ENCODE peak calls at places on chromosomes 13 and 19, in six cellular contexts. T is neural progenitor cell, R is endothelial cell of umbilical vein, H is PC-9, V is OCI-LY7, P is mammary epithelial cell. O is an unnamed sample.
A peak's percentile ranks its signal among the peaks of the same experiment; 100 is the strongest.

GRCh38 chr19:3097442-3097871 is 3.3 kb downstream of the GNA11 start:
- DNase-seq in V (no peak), R (no peak), H (no peak), P (peak; percentile 25), T (no peak), O (no peak)

GRCh38 chr13:58804832-58805231 is 1173.3 kb downstream of the PCDH17 start:
- DNase-seq in H (no peak), T (no peak), V (no peak), P (no peak), R (peak; percentile 72), O (no peak)

GRCh38 chr19:5492281-5492812 is 37.1 kb downstream of the ZNRF4 start:
- DNase-seq in R (no peak), T (no peak), P (no peak), H (no peak), V (no peak), O (no peak)

GRCh38 chr13:78659450-78660110 is 625 bp upstream of the OBI1 start:
- DNase-seq in H (no peak), T (no peak), R (peak; percentile 39), V (peak; percentile 5), P (peak; percentile 1), O (no peak)

GRCh38 chr13:87677334-87678234 is 6.4 kb downstream of the SLITRK5 start:
- DNase-seq in T (peak; percentile 82), R (no peak), V (peak; percentile 94), H (no peak), P (no peak), O (peak; percentile 31)

GRCh38 chr13:35840991-35841604 is 290.1 kb downstream of the DCLK1 start:
- DNase-seq in T (no peak), R (no peak), P (no peak), H (no peak), V (no peak), O (no peak)

GRCh38 chr13:110644892-110645521 is 29.7 kb downstream of the NAXD start:
- DNase-seq in R (peak; percentile 50), H (no peak), T (peak; percentile 93), V (peak; percentile 64), P (peak; percentile 44), O (peak; percentile 80)

GRCh38 chr19:4305253-4305612 is 835 bp downstream of the FSD1 start:
- DNase-seq in V (no peak), T (no peak), H (no peak), R (no peak), P (no peak), O (no peak)

GRCh38 chr19:34452671-34453253 is 24.6 kb downstream of the UBA2 start:
- DNase-seq in T (no peak), R (no peak), H (no peak), V (no peak), P (no peak), O (no peak)

GRCh38 chr13:42307461-42307860 is 35.5 kb downstream of the AKAP11 start:
- DNase-seq in H (no peak), V (no peak), T (no peak), R (no peak), P (no peak), O (no peak)

GRCh38 chr13:45878966-45879365 is 27.4 kb upstream of the SIAH3 start:
- DNase-seq in P (no peak), V (no peak), H (no peak), R (no peak), T (no peak), O (no peak)

GRCh38 chr13:113935523-113935922 is 38.4 kb downstream of the C13orf46 start:
- DNase-seq in T (peak; percentile 56), R (peak; percentile 50), P (no peak), V (no peak), H (no peak), O (no peak)

GRCh38 chr19:31350693-31351211 is 1.5 kb upstream of the TSHZ3 start:
- DNase-seq in R (no peak), P (peak; percentile 56), H (no peak), T (peak; percentile 88), V (no peak), O (peak; percentile 81)

GRCh38 chr13:68588623-68589022 is 1358.5 kb upstream of the PCDH9 start:
- DNase-seq in V (peak; percentile 11), T (no peak), P (no peak), H (no peak), R (no peak), O (no peak)

GRCh38 chr13:96020155-96020575 is 33.0 kb downstream of the UGGT2 start:
- DNase-seq in P (peak; percentile 39), R (peak; percentile 77), H (peak; percentile 59), T (peak; percentile 79), V (peak; percentile 14), O (peak; percentile 80)

DNA sequence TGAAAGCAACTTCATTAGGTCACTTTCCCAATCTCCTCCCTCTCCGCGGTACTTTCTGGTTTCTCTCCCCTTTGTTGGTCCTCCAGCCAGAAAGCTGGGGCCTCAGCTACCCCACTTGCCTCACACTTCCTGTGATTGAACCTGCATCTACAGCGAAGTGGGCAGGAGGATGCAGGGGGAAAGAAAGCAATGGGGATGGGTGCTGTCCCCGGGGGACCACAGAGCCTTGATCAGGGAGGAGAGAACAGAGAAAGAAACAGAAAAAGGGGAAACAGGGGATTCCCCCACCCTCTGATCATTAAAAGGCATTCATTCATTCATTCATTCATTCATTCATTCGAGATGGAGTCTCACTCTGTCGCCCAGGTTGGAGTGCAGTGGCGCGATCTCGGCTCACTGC is 74.2 kb downstream of the TRPM4 start:
- DNase-seq in P (no peak), R (no peak), V (no peak), T (no peak), H (no peak), O (no peak)
- H3K79me2 ChIP-seq in P (no peaks in the 10 kb centered on the region), R (no peaks in the 10 kb centered on the region), V (no peaks in the 10 kb centered on the region), T (no peaks in the 10 kb centered on the region), H (no peaks in the 10 kb centered on the region), O (no peaks in the 10 kb centered on the region)

GRCh38 chr13:66469745-66470144 is 760.4 kb downstream of the PCDH9 start:
- DNase-seq in R (no peak), P (no peak), H (no peak), T (no peak), V (no peak), O (no peak)
- H2AFZ ChIP-seq in R (no peak overlapping the region), P (no peak overlapping the region), H (no peak overlapping the region), T (peak overlapping the region; percentile 36), V (peak overlapping the region; percentile 58), O (no peak overlapping the region)

GRCh38 chr19:18496167-18496979 is 25.5 kb downstream of the ELL start:
- DNase-seq in P (peak; percentile 90), T (no peak), V (no peak), R (no peak), H (peak; percentile 69), O (no peak)
- H3K4me1 ChIP-seq in P (peaks cover 29% of the 10 kb centered on the region), T (peaks cover 5% of the 10 kb centered on the region), V (peaks cover 19% of the 10 kb centered on the region), R (peaks cover 6% of the 10 kb centered on the region), H (peaks cover 24% of the 10 kb centered on the region), O (peaks cover 9% of the 10 kb centered on the region)

DNA sequence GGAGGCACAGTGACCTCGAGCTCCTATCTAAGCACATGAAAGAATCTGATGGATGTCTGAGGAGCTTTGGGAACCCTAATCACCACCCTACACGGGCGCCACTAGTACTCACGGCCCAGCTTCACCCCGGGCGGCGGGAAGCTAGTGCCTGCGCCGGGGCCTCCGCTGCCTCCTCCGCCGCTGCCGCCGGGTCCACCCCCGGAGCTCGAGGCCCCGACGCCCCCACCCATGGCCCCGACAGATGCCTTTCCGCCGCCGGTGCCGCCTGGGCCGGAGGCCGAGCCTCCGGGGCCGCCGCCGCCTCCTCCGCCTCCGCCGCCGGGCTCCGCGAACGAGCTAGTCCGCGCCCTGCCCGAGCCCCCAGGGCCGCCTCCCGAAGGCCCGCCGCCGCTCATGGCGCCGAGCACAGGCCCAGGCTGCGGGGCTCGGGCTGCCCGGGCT is 311 bp downstream of the GSK3A start:
- DNase-seq in H (no peak), T (no peak), R (no peak), V (peak; percentile 43), P (no peak), O (peak; percentile 49)
- H3K79me2 ChIP-seq in H (peaks cover 42% of the 10 kb centered on the region), T (peaks cover 28% of the 10 kb centered on the region), R (peaks cover 32% of the 10 kb centered on the region), V (peaks cover 22% of the 10 kb centered on the region), P (peaks cover 45% of the 10 kb centered on the region), O (peaks cover 43% of the 10 kb centered on the region)

GRCh38 chr19:2021453-2022140 is 6.1 kb upstream of the BTBD2 start:
- DNase-seq in T (no peak), P (no peak), R (no peak), V (no peak), H (no peak), O (no peak)

GRCh38 chr19:2026770-2027169 is 11.3 kb upstream of the BTBD2 start:
- DNase-seq in T (no peak), V (no peak), H (no peak), P (no peak), R (no peak), O (no peak)

GRCh38 chr19:2027361-2027760 is 11.8 kb upstream of the BTBD2 start:
- DNase-seq in V (no peak), R (no peak), H (no peak), T (no peak), P (peak; percentile 41), O (no peak)

GRCh38 chr19:2022289-2022688 is 6.8 kb upstream of the BTBD2 start:
- DNase-seq in T (no peak), H (no peak), V (no peak), P (no peak), R (no peak), O (no peak)
- H2AFZ ChIP-seq in T (no peak overlapping the region), H (no peak overlapping the region), V (no peak overlapping the region), P (no peak overlapping the region), R (no peak overlapping the region), O (no peak overlapping the region)

GRCh38 chr19:14115761-14116160 is 1.8 kb downstream of the PRKACA start:
- DNase-seq in P (no peak), H (no peak), R (no peak), T (no peak), V (no peak), O (no peak)
- H3K4me1 ChIP-seq in P (peaks cover 39% of the 10 kb centered on the region), H (peaks cover 21% of the 10 kb centered on the region), R (peaks cover 25% of the 10 kb centered on the region), T (peaks cover 41% of the 10 kb centered on the region), V (peaks cover 31% of the 10 kb centered on the region), O (peaks cover 22% of the 10 kb centered on the region)